ENCODE peak calls at places on chromosomes 11 and 22, in four cellular contexts. One of them, this sample, is unnamed.

GRCh38 chr22:37905534-37906363 is at the start of gene MICALL1:
- DNase-seq in fibroblast of pulmonary artery: peak; percentile 70
- DNase-seq in AG09319: peak; percentile 50
- DNase-seq in astrocyte of the hippocampus: peak; percentile 94
- DNase-seq in this sample: peak; percentile 78

GRCh38 chr11:9250139-9250582 is 15.0 kb downstream of the DENND5A start:
- DNase-seq in fibroblast of pulmonary artery: peak; percentile 79
- DNase-seq in AG09319: no peak
- DNase-seq in astrocyte of the hippocampus: peak; percentile 60
- DNase-seq in this sample: no peak

GRCh38 chr11:66696186-66696585 is 18.5 kb upstream of the RBM4B start:
- DNase-seq in fibroblast of pulmonary artery: no peak
- DNase-seq in AG09319: no peak
- DNase-seq in astrocyte of the hippocampus: no peak
- DNase-seq in this sample: no peak

GRCh38 chr22:42769574-42770447 is 49.1 kb upstream of the A4GALT start:
- DNase-seq in fibroblast of pulmonary artery: peak; percentile 92
- DNase-seq in AG09319: peak; percentile 38
- DNase-seq in astrocyte of the hippocampus: peak; percentile 86
- DNase-seq in this sample: peak; percentile 79

GRCh38 chr11:2890466-2891241 is 5.1 kb upstream of the CDKN1C start:
- DNase-seq in fibroblast of pulmonary artery: peak; percentile 81
- DNase-seq in AG09319: no peak
- DNase-seq in astrocyte of the hippocampus: no peak
- DNase-seq in this sample: no peak

GRCh38 chr22:47367993-47368945 is 605.8 kb downstream of the TBC1D22A start:
- DNase-seq in fibroblast of pulmonary artery: no peak
- DNase-seq in AG09319: no peak
- DNase-seq in astrocyte of the hippocampus: no peak
- DNase-seq in this sample: no peak

GRCh38 chr22:28052818-28053217 is 133.8 kb upstream of the PITPNB start:
- DNase-seq in fibroblast of pulmonary artery: no peak
- DNase-seq in AG09319: no peak
- DNase-seq in astrocyte of the hippocampus: no peak
- DNase-seq in this sample: no peak

GRCh38 chr11:77590194-77590591 is 440 bp downstream of the AQP11 start:
- DNase-seq in fibroblast of pulmonary artery: peak; percentile 29
- DNase-seq in AG09319: no peak
- DNase-seq in astrocyte of the hippocampus: peak; percentile 58
- DNase-seq in this sample: peak; percentile 24

GRCh38 chr11:94877446-94878200 is 95.7 kb downstream of the CWC15 start:
- DNase-seq in fibroblast of pulmonary artery: peak; percentile 64
- DNase-seq in AG09319: no peak
- DNase-seq in astrocyte of the hippocampus: peak; percentile 33
- DNase-seq in this sample: no peak

GRCh38 chr11:77449784-77450183 is 24.1 kb downstream of the PAK1 start:
- DNase-seq in fibroblast of pulmonary artery: no peak
- DNase-seq in AG09319: no peak
- DNase-seq in astrocyte of the hippocampus: no peak
- DNase-seq in this sample: no peak

GRCh38 chr11:104784684-104785460 is 113.4 kb downstream of the CASP12 start:
- DNase-seq in fibroblast of pulmonary artery: no peak
- DNase-seq in AG09319: no peak
- DNase-seq in astrocyte of the hippocampus: no peak
- DNase-seq in this sample: no peak

GRCh38 chr11:1691027-1691877 is 5.7 kb upstream of the KRTAP5-6 start:
- DNase-seq in fibroblast of pulmonary artery: no peak
- DNase-seq in AG09319: no peak
- DNase-seq in astrocyte of the hippocampus: no peak
- DNase-seq in this sample: no peak

GRCh38 chr11:28863422-28863821 is 755.2 kb downstream of the METTL15 start:
- DNase-seq in fibroblast of pulmonary artery: no peak
- DNase-seq in AG09319: no peak
- DNase-seq in astrocyte of the hippocampus: no peak
- DNase-seq in this sample: no peak

GRCh38 chr22:38318792-38319773 is 1.9 kb upstream of the CSNK1E start:
- DNase-seq in fibroblast of pulmonary artery: no peak
- DNase-seq in AG09319: no peak
- DNase-seq in astrocyte of the hippocampus: no peak
- DNase-seq in this sample: no peak

GRCh38 chr11:2515401-2516275 is 70.8 kb downstream of the KCNQ1 start:
- DNase-seq in fibroblast of pulmonary artery: no peak
- DNase-seq in AG09319: no peak
- DNase-seq in astrocyte of the hippocampus: no peak
- DNase-seq in this sample: no peak

GRCh38 chr22:38964306-38964705 is 6.9 kb downstream of the APOBEC3A start:
- DNase-seq in fibroblast of pulmonary artery: no peak
- DNase-seq in AG09319: no peak
- DNase-seq in astrocyte of the hippocampus: no peak
- DNase-seq in this sample: no peak

GRCh38 chr11:125165111-125165663 is 636 bp downstream of the PKNOX2 start:
- DNase-seq in fibroblast of pulmonary artery: peak; percentile 33
- DNase-seq in AG09319: no peak
- DNase-seq in astrocyte of the hippocampus: peak; percentile 77
- DNase-seq in this sample: peak; percentile 14

GRCh38 chr11:117273550-117274289 is 17.4 kb upstream of the BACE1-AS start:
- DNase-seq in fibroblast of pulmonary artery: peak; percentile 87
- DNase-seq in AG09319: peak; percentile 10
- DNase-seq in astrocyte of the hippocampus: peak; percentile 83
- DNase-seq in this sample: peak; percentile 71

GRCh38 chr22:40594346-40594745 is 42.2 kb downstream of the MRTFA start:
- DNase-seq in fibroblast of pulmonary artery: no peak
- DNase-seq in AG09319: no peak
- DNase-seq in astrocyte of the hippocampus: no peak
- DNase-seq in this sample: no peak

GRCh38 chr22:48827228-48827810 is 1000.4 kb downstream of the BRD1 start:
- DNase-seq in fibroblast of pulmonary artery: no peak
- DNase-seq in AG09319: no peak
- DNase-seq in astrocyte of the hippocampus: peak; percentile 72
- DNase-seq in this sample: no peak

GRCh38 chr11:61912530-61912898 is 4.9 kb downstream of the RAB3IL1 start:
- DNase-seq in fibroblast of pulmonary artery: no peak
- DNase-seq in AG09319: no peak
- DNase-seq in astrocyte of the hippocampus: no peak
- DNase-seq in this sample: no peak

GRCh38 chr22:42676059-42676607 is 26.9 kb upstream of the CYB5R3 start:
- DNase-seq in fibroblast of pulmonary artery: peak; percentile 78
- DNase-seq in AG09319: no peak
- DNase-seq in astrocyte of the hippocampus: no peak
- DNase-seq in this sample: peak; percentile 77

GRCh38 chr22:39244496-39245129 is at the start of gene PDGFB:
- DNase-seq in fibroblast of pulmonary artery: peak; percentile 48
- DNase-seq in AG09319: no peak
- DNase-seq in astrocyte of the hippocampus: peak; percentile 46
- DNase-seq in this sample: no peak

GRCh38 chr11:77176996-77177395 is 49.0 kb downstream of the MYO7A start:
- DNase-seq in fibroblast of pulmonary artery: no peak
- DNase-seq in AG09319: no peak
- DNase-seq in astrocyte of the hippocampus: no peak
- DNase-seq in this sample: no peak

GRCh38 chr11:12893787-12894672 is 115.1 kb upstream of the RASSF10 start:
- DNase-seq in fibroblast of pulmonary artery: peak; percentile 76
- DNase-seq in AG09319: peak; percentile 15
- DNase-seq in astrocyte of the hippocampus: peak; percentile 85
- DNase-seq in this sample: peak; percentile 71

GRCh38 chr22:31828739-31829138 is 74.9 kb downstream of the DEPDC5 start:
- DNase-seq in fibroblast of pulmonary artery: no peak
- DNase-seq in AG09319: no peak
- DNase-seq in astrocyte of the hippocampus: no peak
- DNase-seq in this sample: peak; percentile 17

GRCh38 chr11:73950869-73951710 is at the start of gene DNAJB13:
- DNase-seq in fibroblast of pulmonary artery: peak; percentile 58
- DNase-seq in AG09319: no peak
- DNase-seq in astrocyte of the hippocampus: peak; percentile 67
- DNase-seq in this sample: peak; percentile 25

GRCh38 chr22:44444341-44445306 is 53.4 kb downstream of the RTL6 start:
- DNase-seq in fibroblast of pulmonary artery: no peak
- DNase-seq in AG09319: no peak
- DNase-seq in astrocyte of the hippocampus: no peak
- DNase-seq in this sample: no peak

GRCh38 chr11:119195680-119196079 is 10.4 kb downstream of the NHERF4 start:
- DNase-seq in fibroblast of pulmonary artery: peak; percentile 69
- DNase-seq in AG09319: no peak
- DNase-seq in astrocyte of the hippocampus: peak; percentile 55
- DNase-seq in this sample: peak; percentile 53

GRCh38 chr11:63709336-63709735 is 28.0 kb downstream of the RTN3 start:
- DNase-seq in fibroblast of pulmonary artery: peak; percentile 14
- DNase-seq in AG09319: no peak
- DNase-seq in astrocyte of the hippocampus: no peak
- DNase-seq in this sample: no peak

GRCh38 chr11:24872912-24873311 is 376.1 kb downstream of the LUZP2 start:
- DNase-seq in fibroblast of pulmonary artery: no peak
- DNase-seq in AG09319: no peak
- DNase-seq in astrocyte of the hippocampus: no peak
- DNase-seq in this sample: no peak

GRCh38 chr11:132844956-132845355 is 687.3 kb downstream of the OPCML start:
- DNase-seq in fibroblast of pulmonary artery: peak; percentile 68
- DNase-seq in AG09319: peak; percentile 23
- DNase-seq in astrocyte of the hippocampus: peak; percentile 98
- DNase-seq in this sample: peak; percentile 96

GRCh38 chr11:116580828-116581227 is 192.0 kb downstream of the BUD13 start:
- DNase-seq in fibroblast of pulmonary artery: no peak
- DNase-seq in AG09319: no peak
- DNase-seq in astrocyte of the hippocampus: peak; percentile 43
- DNase-seq in this sample: no peak

GRCh38 chr11:66317766-66318575 is 1.1 kb upstream of the CD248 start:
- DNase-seq in fibroblast of pulmonary artery: peak; percentile 96
- DNase-seq in AG09319: peak; percentile 78
- DNase-seq in astrocyte of the hippocampus: no peak
- DNase-seq in this sample: peak; percentile 89

GRCh38 chr11:10265936-10266335 is 28.1 kb downstream of the SBF2 start:
- DNase-seq in fibroblast of pulmonary artery: no peak
- DNase-seq in AG09319: no peak
- DNase-seq in astrocyte of the hippocampus: no peak
- DNase-seq in this sample: no peak

GRCh38 chr11:65710424-65710823 is 1.6 kb upstream of the KAT5 start:
- DNase-seq in fibroblast of pulmonary artery: no peak
- DNase-seq in AG09319: no peak
- DNase-seq in astrocyte of the hippocampus: no peak
- DNase-seq in this sample: no peak

GRCh38 chr11:57249384-57250319 is 12.6 kb upstream of the APLNR start:
- DNase-seq in fibroblast of pulmonary artery: peak; percentile 77
- DNase-seq in AG09319: peak; percentile 23
- DNase-seq in astrocyte of the hippocampus: peak; percentile 84
- DNase-seq in this sample: peak; percentile 53

GRCh38 chr11:26867286-26867685 is 126.6 kb upstream of the FIBIN start:
- DNase-seq in fibroblast of pulmonary artery: peak; percentile 61
- DNase-seq in AG09319: no peak
- DNase-seq in astrocyte of the hippocampus: no peak
- DNase-seq in this sample: peak; percentile 58

GRCh38 chr11:101428918-101429317 is 154.9 kb downstream of the TRPC6 start:
- DNase-seq in fibroblast of pulmonary artery: peak; percentile 39
- DNase-seq in AG09319: no peak
- DNase-seq in astrocyte of the hippocampus: no peak
- DNase-seq in this sample: peak; percentile 42